ENCODE peak calls at places on chromosomes 12 and 14, in seven cellular contexts. A, J, Q, E, R, Z and I are unnamed samples.

GRCh38 chr12:84594157-84594556 is 318.4 kb downstream of the SLC6A15 start:
- DNase-seq in A (no peak), J (no peak), Q (no peak), E (no peak), R (no peak), Z (no peak), I (no peak)

GRCh38 chr14:21997300-21997699 is 323.7 kb upstream of the OR4E1 start:
- DNase-seq in A (peak; percentile 65), J (no peak), Q (no peak), E (peak; percentile 5), R (no peak), Z (no peak), I (peak; percentile 25)

GRCh38 chr12:64431791-64432190 is 20.1 kb upstream of the TBK1 start:
- DNase-seq in A (no peak), J (no peak), Q (no peak), E (no peak), R (no peak), Z (no peak), I (no peak)

GRCh38 chr14:71324767-71325272 is 417.6 kb downstream of the PCNX1 start:
- DNase-seq in A (no peak), J (no peak), Q (no peak), E (peak; percentile 78), R (no peak), Z (no peak), I (peak; percentile 41)

GRCh38 chr12:104304261-104305004 is 894 bp downstream of the EID3 start:
- DNase-seq in A (no peak), J (no peak), Q (no peak), E (no peak), R (no peak), Z (no peak), I (no peak)

GRCh38 chr14:53927171-53927570 is 29.5 kb downstream of the BMP4 start:
- DNase-seq in A (no peak), J (no peak), Q (no peak), E (no peak), R (no peak), Z (peak; percentile 36), I (no peak)

GRCh38 chr14:61925043-61925442 is 162.8 kb downstream of the SNAPC1 start:
- DNase-seq in A (peak; percentile 22), J (no peak), Q (no peak), E (peak; percentile 2), R (no peak), Z (peak; percentile 15), I (peak; percentile 6)

GRCh38 chr12:46585854-46586621 is 213.5 kb upstream of the SLC38A2 start:
- DNase-seq in A (peak; percentile 50), J (no peak), Q (no peak), E (peak; percentile 81), R (peak; percentile 65), Z (peak; percentile 77), I (no peak)

GRCh38 chr14:102748806-102749205 is 28.4 kb upstream of the TRAF3 start:
- DNase-seq in A (no peak), J (peak; percentile 61), Q (no peak), E (no peak), R (no peak), Z (no peak), I (no peak)

GRCh38 chr14:36316131-36316530 is 4.3 kb downstream of the MBIP start:
- DNase-seq in A (no peak), J (no peak), Q (no peak), E (no peak), R (no peak), Z (no peak), I (no peak)

GRCh38 chr12:120394483-120395367 is 25.8 kb upstream of the MSI1 start:
- DNase-seq in A (no peak), J (peak; percentile 80), Q (no peak), E (no peak), R (peak; percentile 82), Z (no peak), I (no peak)

GRCh38 chr12:81284137-81284536 is 206.3 kb downstream of the ACSS3 start:
- DNase-seq in A (no peak), J (no peak), Q (no peak), E (no peak), R (no peak), Z (peak; percentile 9), I (no peak)

GRCh38 chr12:57008113-57008687 is 1.9 kb upstream of the ZBTB39 start:
- DNase-seq in A (peak; percentile 79), J (no peak), Q (no peak), E (peak; percentile 79), R (no peak), Z (peak; percentile 41), I (peak; percentile 64)

GRCh38 chr14:93171366-93171765 is 13.3 kb downstream of the MOAP1 start:
- DNase-seq in A (no peak), J (no peak), Q (no peak), E (no peak), R (peak; percentile 6), Z (no peak), I (no peak)

GRCh38 chr14:100076133-100076532 is 10.9 kb downstream of the EVL start:
- DNase-seq in A (peak; percentile 45), J (no peak), Q (no peak), E (peak; percentile 77), R (peak; percentile 74), Z (no peak), I (peak; percentile 57)

GRCh38 chr14:100070310-100070709 is 5.1 kb downstream of the EVL start:
- DNase-seq in A (no peak), J (no peak), Q (no peak), E (no peak), R (no peak), Z (no peak), I (peak; percentile 64)

GRCh38 chr14:100071545-100071944 is 6.3 kb downstream of the EVL start:
- DNase-seq in A (no peak), J (no peak), Q (no peak), E (no peak), R (no peak), Z (no peak), I (no peak)

GRCh38 chr14:100074431-100075100 is 9.3 kb downstream of the EVL start:
- DNase-seq in A (no peak), J (no peak), Q (no peak), E (no peak), R (no peak), Z (no peak), I (no peak)

GRCh38 chr14:100072783-100073346 is 7.6 kb downstream of the EVL start:
- DNase-seq in A (no peak), J (peak; percentile 85), Q (no peak), E (peak; percentile 70), R (peak; percentile 84), Z (no peak), I (peak; percentile 58)
- H3K4me1 ChIP-seq in A (peaks cover 7% of the 10 kb centered on the region), J (peaks cover 4% of the 10 kb centered on the region), Q (peaks cover 11% of the 10 kb centered on the region), E (peaks cover 26% of the 10 kb centered on the region), R (peaks cover 54% of the 10 kb centered on the region), Z (peaks cover 21% of the 10 kb centered on the region), I (peaks cover 100% of the 10 kb centered on the region)

DNA sequence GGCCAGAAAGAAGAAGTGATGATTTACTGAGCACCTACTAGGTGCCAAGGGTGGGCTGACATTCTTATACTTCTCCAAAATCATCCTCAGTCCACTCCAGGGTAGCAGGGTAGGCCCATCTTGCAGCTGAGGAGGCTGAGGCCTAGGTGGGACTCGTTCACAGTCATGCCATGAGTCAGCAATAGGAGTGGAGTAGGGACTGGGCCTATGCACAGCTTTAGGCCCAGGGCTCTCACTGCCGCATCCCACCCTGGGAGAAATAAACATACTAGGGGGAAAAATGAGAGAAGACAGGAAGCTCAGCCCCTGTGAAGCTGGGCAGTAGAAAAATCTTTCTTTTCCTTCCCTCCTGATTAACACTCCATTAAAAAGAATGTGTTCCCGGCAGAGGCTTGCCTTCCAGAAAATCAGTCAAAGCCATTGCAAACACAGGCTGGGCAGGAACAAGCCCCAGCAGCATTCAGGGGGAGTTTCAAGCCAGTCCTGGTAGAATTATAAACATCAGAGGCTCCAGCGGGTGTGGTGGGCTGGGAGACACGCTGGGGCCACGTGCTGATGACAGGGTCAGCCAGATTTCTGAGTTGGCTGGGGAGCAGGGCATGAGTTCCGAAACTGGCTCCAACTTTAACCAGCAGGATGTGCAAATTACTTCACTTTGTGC is 1.8 kb downstream of the HSPB8 start:
- DNase-seq in A (peak; percentile 31), J (no peak), Q (peak; percentile 85), E (peak; percentile 6), R (no peak), Z (peak; percentile 71), I (no peak)
- H3K4me1 ChIP-seq in A (peaks cover 51% of the 10 kb centered on the region), J (peaks cover 5% of the 10 kb centered on the region), Q (peaks cover 69% of the 10 kb centered on the region), E (peaks cover 12% of the 10 kb centered on the region), R (peaks cover 50% of the 10 kb centered on the region), Z (peaks cover 53% of the 10 kb centered on the region), I (no peaks in the 10 kb centered on the region)

DNA sequence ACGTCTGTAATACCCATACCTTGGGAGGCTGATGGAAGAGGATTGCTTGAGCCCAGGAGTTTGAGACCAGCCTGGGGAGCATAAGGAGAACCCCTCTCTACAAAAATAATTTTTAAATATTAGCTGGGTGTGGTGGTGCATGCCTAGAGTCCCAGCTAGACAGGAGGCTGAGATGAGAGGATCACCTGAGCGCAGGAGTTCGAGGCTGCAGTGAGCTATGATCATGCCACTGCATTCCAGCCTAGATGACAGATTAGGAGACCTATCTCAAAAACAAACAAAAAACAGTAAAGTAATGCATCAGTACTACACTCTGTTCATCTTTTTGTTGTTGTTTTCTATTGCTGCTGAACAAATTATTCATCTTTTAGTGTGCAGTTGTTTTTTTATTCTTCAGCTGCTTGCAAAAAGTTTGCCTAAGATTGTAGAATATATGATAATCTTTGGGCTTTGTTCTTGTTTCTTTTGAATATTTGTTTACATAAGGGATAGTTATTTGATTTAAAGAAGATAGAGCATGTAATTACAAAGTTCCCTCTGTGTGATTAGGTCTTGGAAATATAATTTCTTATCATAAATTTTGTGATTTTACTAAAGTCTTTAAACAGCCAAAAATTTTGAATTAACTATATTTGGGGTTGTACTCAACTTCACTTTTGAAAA is 8.2 kb downstream of the ARHGAP5 start:
- DNase-seq in A (no peak), J (no peak), Q (no peak), E (no peak), R (no peak), Z (no peak), I (no peak)
- H3K4me1 ChIP-seq in A (peaks cover 94% of the 10 kb centered on the region), J (peaks cover 4% of the 10 kb centered on the region), Q (peaks cover 86% of the 10 kb centered on the region), E (no peaks in the 10 kb centered on the region), R (peaks cover 9% of the 10 kb centered on the region), Z (peaks cover 3% of the 10 kb centered on the region), I (peaks cover 5% of the 10 kb centered on the region)

DNA sequence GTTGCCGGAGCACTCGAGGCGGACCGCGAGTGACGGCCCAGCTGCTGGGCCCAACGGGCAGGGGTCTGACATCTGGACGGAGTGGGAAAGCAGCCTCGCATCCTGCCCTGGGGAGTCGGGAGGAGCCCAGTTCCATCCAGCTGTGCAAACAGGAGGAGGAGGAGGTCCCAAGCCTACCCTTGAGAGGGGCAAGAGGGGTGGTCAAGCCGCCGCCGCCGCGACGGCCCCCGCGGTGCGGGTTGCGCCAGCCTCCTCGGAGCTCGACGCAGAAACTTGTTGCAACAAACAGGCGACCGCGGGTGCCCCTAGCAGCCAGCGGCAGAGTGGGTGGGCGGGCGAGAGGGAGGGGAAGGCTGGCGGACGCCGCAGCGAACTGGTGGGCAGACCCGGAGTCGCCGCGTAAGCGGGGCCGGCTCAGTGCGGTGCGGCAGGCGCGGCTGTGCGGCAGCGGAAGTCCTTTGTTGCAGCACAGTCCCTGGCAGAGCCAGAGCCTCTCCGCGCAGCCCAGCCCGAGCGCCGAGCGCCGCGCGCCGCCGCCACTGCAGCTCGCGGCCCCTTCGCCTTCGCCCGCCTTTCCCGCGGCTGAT is at the start of gene ZBTB1:
- DNase-seq in A (peak; percentile 90), J (peak; percentile 97), Q (peak; percentile 93), E (peak; percentile 71), R (peak; percentile 96), Z (peak; percentile 83), I (peak; percentile 82)
- H3K4me1 ChIP-seq in A (peaks cover 62% of the 10 kb centered on the region), J (peaks cover 44% of the 10 kb centered on the region), Q (peaks cover 67% of the 10 kb centered on the region), E (peaks cover 25% of the 10 kb centered on the region), R (peaks cover 54% of the 10 kb centered on the region), Z (peaks cover 44% of the 10 kb centered on the region), I (peaks cover 74% of the 10 kb centered on the region)

GRCh38 chr14:68546839-68547238 is 246.0 kb downstream of the ZFP36L1 start:
- DNase-seq in A (peak; percentile 25), J (no peak), Q (no peak), E (no peak), R (no peak), Z (peak; percentile 87), I (no peak)
- H3K4me1 ChIP-seq in A (peaks cover 49% of the 10 kb centered on the region), J (peaks cover 35% of the 10 kb centered on the region), Q (peaks cover 89% of the 10 kb centered on the region), E (no peaks in the 10 kb centered on the region), R (peaks cover 57% of the 10 kb centered on the region), Z (peaks cover 52% of the 10 kb centered on the region), I (no peaks in the 10 kb centered on the region)